ENCODE peak calls at places on chromosomes 3 and 15, in five cellular contexts. N is sigmoid colon, E is K562, M is upper lobe of right lung, G is left ventricle myocardium inferior. H is an unnamed sample.

GRCh38 chr15:41978534-41978933 is 6.2 kb upstream of the EHD4 start:
- DNase-seq in G (no peak), M (no peak), N (no peak), E (no peak), H (no peak)

GRCh38 chr15:67361100-67361499 is 106.5 kb downstream of the IQCH start:
- DNase-seq in N (no peak), M (no peak), G (no peak), E (no peak), H (no peak)

GRCh38 chr3:169556349-169556870 is 107.1 kb downstream of the MECOM start:
- DNase-seq in G (no peak), N (no peak), E (no peak), M (no peak), H (no peak)

GRCh38 chr15:31084176-31084575 is 17.3 kb downstream of the TRPM1 start:
- DNase-seq in N (no peak), G (no peak), M (no peak), E (no peak), H (no peak)

GRCh38 chr15:65335278-65336055 is 31.0 kb downstream of the RNU5B-1 start:
- DNase-seq in E (no peak), M (no peak), N (no peak), G (no peak), H (no peak)

GRCh38 chr3:165835431-165835830 is 1.8 kb downstream of the BCHE start:
- DNase-seq in N (no peak), G (no peak), M (no peak), E (no peak), H (no peak)

GRCh38 chr3:36969540-36970432 is 23.1 kb downstream of the EPM2AIP1 start:
- DNase-seq in M (no peak), E (peak; percentile 89), N (no peak), G (no peak), H (no peak)

GRCh38 chr15:82554351-82554750 is 14.1 kb upstream of the RPS17 start:
- DNase-seq in M (no peak), N (no peak), G (no peak), E (no peak), H (no peak)

GRCh38 chr3:143295201-143296080 is 175.9 kb downstream of the CHST2 start:
- DNase-seq in E (no peak), M (no peak), G (no peak), N (no peak), H (no peak)

GRCh38 chr3:73716418-73716817 is 91.7 kb upstream of the PDZRN3 start:
- DNase-seq in N (no peak), G (no peak), M (no peak), E (no peak), H (no peak)

GRCh38 chr3:157104521-157104920 is 55.4 kb downstream of the CCNL1 start:
- DNase-seq in E (no peak), N (peak; percentile 79), G (no peak), M (no peak), H (peak; percentile 32)

GRCh38 chr3:45607790-45608189 is 13.2 kb downstream of the LIMD1 start:
- DNase-seq in N (no peak), G (peak; percentile 28), E (no peak), M (no peak), H (no peak)

GRCh38 chr3:143480306-143480852 is 360.8 kb downstream of the CHST2 start:
- DNase-seq in E (no peak), M (no peak), G (no peak), N (no peak), H (no peak)

GRCh38 chr3:138059261-138059660 is 49.3 kb downstream of the CLDN18 start:
- DNase-seq in N (no peak), E (no peak), G (peak; percentile 31), M (no peak), H (no peak)

GRCh38 chr3:71987828-71988227 is 202.9 kb upstream of the PROK2 start:
- DNase-seq in E (no peak), M (no peak), N (no peak), G (no peak), H (peak; percentile 20)

GRCh38 chr3:67875338-67875737 is 220.9 kb upstream of the SUCLG2 start:
- DNase-seq in M (no peak), G (no peak), E (no peak), N (no peak), H (no peak)

GRCh38 chr3:100982710-100983109 is 10.5 kb downstream of the ABI3BP start:
- DNase-seq in G (peak; percentile 66), N (peak; percentile 85), E (no peak), M (peak; percentile 57), H (no peak)

DNA sequence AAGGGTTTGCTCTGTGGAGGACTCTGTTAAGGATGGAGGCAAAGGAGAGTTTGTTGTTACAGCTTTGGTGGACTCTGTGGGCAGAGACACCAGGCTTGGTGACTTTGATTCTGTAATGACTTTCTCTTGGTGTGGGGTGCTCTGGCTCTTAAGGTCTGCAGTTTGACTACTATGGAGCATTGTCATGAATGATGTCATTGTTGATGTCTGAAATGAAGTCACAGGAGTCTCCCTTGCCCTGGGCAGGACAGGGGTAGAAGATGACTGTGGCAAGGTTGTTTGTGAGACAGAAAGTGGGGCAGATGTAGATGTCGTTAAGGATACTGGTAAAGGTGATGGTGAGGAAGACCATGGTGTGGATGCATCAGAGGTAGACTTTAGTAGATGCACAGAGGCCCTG is 42.7 kb downstream of the HEG1 start:
- DNase-seq in E (no peak), G (no peak), N (no peak), M (no peak), H (no peak)
- H3K36me3 ChIP-seq in E (no peaks in the 10 kb centered on the region), G (peaks cover 99% of the 10 kb centered on the region), N (peaks cover 53% of the 10 kb centered on the region), M (peaks cover 98% of the 10 kb centered on the region), H (peaks cover 47% of the 10 kb centered on the region)

GRCh38 chr3:155078959-155079794 is 942 bp upstream of the MME start:
- DNase-seq in E (peak; percentile 36), M (no peak), N (no peak), G (no peak), H (no peak)
- TF ChIP-seq CTCF in E (no peak), M (no peak), N (no peak), G (no peak), H (peak; percentile 40)

GRCh38 chr15:74958320-74958907 is 1.8 kb upstream of the RPP25 start:
- DNase-seq in E (no peak), M (peak; percentile 82), N (peak; percentile 78), G (peak; percentile 68), H (no peak)
- H3K4me3 ChIP-seq in E (no peak overlapping the region), M (peak overlapping the region; percentile 81), N (peak overlapping the region; percentile 59), G (peak overlapping the region; percentile 81), H (peak overlapping the region; percentile 25)

DNA sequence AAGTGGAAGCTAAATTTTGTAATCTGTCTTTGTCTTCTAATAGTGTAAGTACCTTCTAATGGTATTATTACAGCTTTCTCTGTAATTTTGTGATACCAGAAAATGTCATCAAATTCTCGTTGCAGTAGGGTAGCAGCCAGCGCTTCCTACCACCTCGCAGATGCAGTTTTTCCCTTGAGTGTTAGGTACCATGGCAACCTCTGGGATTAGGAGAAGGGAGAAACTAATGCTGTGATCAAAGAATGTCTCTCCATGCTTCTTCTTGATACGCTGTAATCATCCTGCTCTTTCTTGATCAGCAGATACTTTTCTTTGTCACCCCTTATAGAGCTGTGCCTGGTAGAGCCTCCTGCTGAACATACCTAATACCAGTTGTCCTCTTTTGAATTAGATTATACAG is 27.7 kb downstream of the SRP14 start:
- DNase-seq in M (no peak), N (no peak), E (no peak), G (no peak), H (no peak)
- H3K36me3 ChIP-seq in M (peaks cover 70% of the 10 kb centered on the region), N (peaks cover 61% of the 10 kb centered on the region), E (peaks cover 64% of the 10 kb centered on the region), G (peaks cover 91% of the 10 kb centered on the region), H (peaks cover 16% of the 10 kb centered on the region)

GRCh38 chr3:87191175-87191574 is 35.9 kb upstream of the CHMP2B start:
- DNase-seq in N (no peak), M (no peak), G (no peak), E (no peak), H (no peak)
- TF ChIP-seq CTCF in N (no peak), M (no peak), G (no peak), E (no peak), H (no peak)

DNA sequence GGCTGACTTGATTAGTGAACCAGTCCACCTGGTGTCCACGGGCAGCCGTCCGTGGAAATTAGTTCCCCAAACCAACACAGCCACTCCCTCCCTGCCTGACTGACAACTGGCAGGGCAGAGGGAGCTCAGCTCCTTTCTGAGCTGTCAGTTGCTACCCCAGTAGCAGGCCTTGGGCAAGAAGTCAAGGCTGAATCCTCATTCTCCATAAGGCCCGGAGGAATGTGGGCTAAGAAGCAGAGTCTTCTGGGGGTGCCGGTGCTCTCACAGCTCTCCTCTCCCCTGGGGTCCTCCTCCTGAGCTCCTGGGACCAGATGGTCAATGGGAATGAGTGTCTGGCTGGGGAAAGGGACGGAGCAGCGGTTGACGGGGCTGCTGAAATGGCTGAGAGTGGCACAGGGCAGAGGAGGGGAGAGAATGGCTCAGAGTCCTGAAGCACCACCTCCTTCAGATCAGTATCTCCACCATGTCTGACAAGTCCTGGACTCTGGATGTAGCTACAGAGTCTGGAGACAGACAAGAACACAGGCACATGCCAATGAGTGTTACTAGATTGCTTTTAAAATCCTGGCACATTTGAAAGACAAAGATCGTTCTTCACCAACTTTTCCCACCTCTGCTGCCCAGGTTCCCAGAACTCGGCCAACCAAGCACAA is 16.9 kb downstream of the AMOTL2 start:
- DNase-seq in M (peak; percentile 33), E (no peak), G (no peak), N (peak; percentile 58), H (no peak)
- H3K4me3 ChIP-seq in M (no peak overlapping the region), E (no peak overlapping the region), G (no peak overlapping the region), N (no peak overlapping the region), H (no peak overlapping the region)

GRCh38 chr3:111579495-111579894 is 15.7 kb downstream of the ZBED2 start:
- DNase-seq in G (no peak), E (no peak), N (no peak), M (no peak), H (no peak)

GRCh38 chr3:111585214-111585613 is 9.9 kb downstream of the ZBED2 start:
- DNase-seq in E (no peak), G (no peak), N (no peak), M (no peak), H (no peak)

GRCh38 chr3:111581403-111582113 is 13.6 kb downstream of the ZBED2 start:
- DNase-seq in E (no peak), N (no peak), M (no peak), G (no peak), H (no peak)

GRCh38 chr3:111584724-111585123 is 10.4 kb downstream of the ZBED2 start:
- DNase-seq in M (no peak), N (no peak), E (no peak), G (no peak), H (no peak)

GRCh38 chr3:111582114-111582461 is 13.1 kb downstream of the ZBED2 start:
- DNase-seq in G (no peak), N (no peak), M (no peak), E (no peak), H (peak; percentile 83)
- H3K36me3 ChIP-seq in G (no peaks in the 10 kb centered on the region), N (no peaks in the 10 kb centered on the region), M (no peaks in the 10 kb centered on the region), E (no peaks in the 10 kb centered on the region), H (no peaks in the 10 kb centered on the region)

GRCh38 chr3:139541898-139542288 is 2.4 kb upstream of the RBP1 start:
- DNase-seq in M (no peak), E (no peak), N (no peak), G (no peak), H (no peak)
- TF ChIP-seq CTCF in M (no peak), E (no peak), N (no peak), G (no peak), H (no peak)

H was measured in BJ.